ENCODE peak calls at places on chromosomes 12 and 14, in six cellular contexts. One of them, this sample, is unnamed.

GRCh38 chr12:8661016-8661415 is 1.6 kb downstream of the MFAP5 start:
- DNase-seq in endothelial cell of umbilical vein: peak
- DNase-seq in HCT116: no peak
- DNase-seq in upper lobe of left lung: no peak
- DNase-seq in transverse colon: no peak
- DNase-seq in breast epithelium: no peak
- DNase-seq in this sample: no peak

GRCh38 chr12:54229624-54230212 is 40.9 kb upstream of the SMUG1 start:
- DNase-seq in endothelial cell of umbilical vein: peak
- DNase-seq in breast epithelium: no peak
- DNase-seq in transverse colon: no peak
- DNase-seq in upper lobe of left lung: no peak
- DNase-seq in HCT116: peak
- DNase-seq in this sample: no peak

GRCh38 chr12:132459270-132459669 is 30.7 kb upstream of the FBRSL1 start:
- DNase-seq in breast epithelium: no peak
- DNase-seq in HCT116: no peak
- DNase-seq in transverse colon: no peak
- DNase-seq in upper lobe of left lung: no peak
- DNase-seq in endothelial cell of umbilical vein: no peak
- DNase-seq in this sample: no peak

GRCh38 chr12:8687846-8688601 is 9.8 kb upstream of the RIMKLB start:
- DNase-seq in HCT116: peak
- DNase-seq in breast epithelium: no peak
- DNase-seq in endothelial cell of umbilical vein: peak
- DNase-seq in transverse colon: peak
- DNase-seq in upper lobe of left lung: peak
- DNase-seq in this sample: no peak

GRCh38 chr12:108798551-108799221 is 58.7 kb downstream of the SSH1 start:
- DNase-seq in HCT116: no peak
- DNase-seq in endothelial cell of umbilical vein: peak
- DNase-seq in upper lobe of left lung: no peak
- DNase-seq in breast epithelium: no peak
- DNase-seq in transverse colon: peak
- DNase-seq in this sample: no peak

GRCh38 chr14:33435911-33436310 is 497.2 kb downstream of the NPAS3 start:
- DNase-seq in HCT116: no peak
- DNase-seq in breast epithelium: no peak
- DNase-seq in transverse colon: no peak
- DNase-seq in upper lobe of left lung: no peak
- DNase-seq in endothelial cell of umbilical vein: no peak
- DNase-seq in this sample: no peak

GRCh38 chr14:51727526-51727925 is 75.8 kb downstream of the FRMD6 start:
- DNase-seq in breast epithelium: no peak
- DNase-seq in HCT116: no peak
- DNase-seq in upper lobe of left lung: no peak
- DNase-seq in endothelial cell of umbilical vein: no peak
- DNase-seq in transverse colon: no peak
- DNase-seq in this sample: no peak

GRCh38 chr12:86367137-86367536 is 110.9 kb upstream of the MGAT4C start:
- DNase-seq in breast epithelium: no peak
- DNase-seq in endothelial cell of umbilical vein: no peak
- DNase-seq in transverse colon: no peak
- DNase-seq in HCT116: no peak
- DNase-seq in upper lobe of left lung: no peak
- DNase-seq in this sample: no peak

GRCh38 chr12:76915381-76916169 is 36.8 kb upstream of the CSRP2 start:
- DNase-seq in transverse colon: no peak
- DNase-seq in endothelial cell of umbilical vein: no peak
- DNase-seq in HCT116: no peak
- DNase-seq in breast epithelium: no peak
- DNase-seq in upper lobe of left lung: no peak
- DNase-seq in this sample: no peak

GRCh38 chr12:57280234-57281062 is 29.5 kb upstream of the STAC3 start:
- DNase-seq in transverse colon: peak
- DNase-seq in endothelial cell of umbilical vein: peak
- DNase-seq in breast epithelium: no peak
- DNase-seq in HCT116: peak
- DNase-seq in upper lobe of left lung: peak
- DNase-seq in this sample: peak

GRCh38 chr12:71685961-71686657 is at the start of gene TMEM19:
- DNase-seq in endothelial cell of umbilical vein: peak
- DNase-seq in HCT116: peak
- DNase-seq in breast epithelium: peak
- DNase-seq in transverse colon: peak
- DNase-seq in upper lobe of left lung: peak
- DNase-seq in this sample: no peak

GRCh38 chr12:56188116-56188785 is 1.0 kb downstream of the SMARCC2 start:
- DNase-seq in HCT116: no peak
- DNase-seq in transverse colon: no peak
- DNase-seq in breast epithelium: no peak
- DNase-seq in endothelial cell of umbilical vein: no peak
- DNase-seq in upper lobe of left lung: no peak
- DNase-seq in this sample: no peak

GRCh38 chr14:101215936-101216335 is 312.4 kb upstream of the RTL1 start:
- DNase-seq in HCT116: no peak
- DNase-seq in upper lobe of left lung: peak
- DNase-seq in transverse colon: peak
- DNase-seq in endothelial cell of umbilical vein: no peak
- DNase-seq in breast epithelium: peak
- DNase-seq in this sample: no peak

GRCh38 chr12:65695077-65695865 is 129.0 kb upstream of the HMGA2 start:
- DNase-seq in HCT116: peak
- DNase-seq in transverse colon: peak
- DNase-seq in breast epithelium: peak
- DNase-seq in endothelial cell of umbilical vein: peak
- DNase-seq in upper lobe of left lung: peak
- DNase-seq in this sample: peak

GRCh38 chr12:32870716-32871115 is 25.9 kb downstream of the PKP2 start:
- DNase-seq in endothelial cell of umbilical vein: no peak
- DNase-seq in HCT116: no peak
- DNase-seq in upper lobe of left lung: no peak
- DNase-seq in transverse colon: no peak
- DNase-seq in breast epithelium: no peak
- DNase-seq in this sample: no peak

GRCh38 chr12:108129017-108129812 is at the start of gene WSCD2:
- DNase-seq in upper lobe of left lung: no peak
- DNase-seq in endothelial cell of umbilical vein: no peak
- DNase-seq in breast epithelium: no peak
- DNase-seq in transverse colon: peak
- DNase-seq in HCT116: peak
- DNase-seq in this sample: no peak

GRCh38 chr12:76266797-76267196 is 81.4 kb downstream of the BBS10 start:
- DNase-seq in HCT116: no peak
- DNase-seq in upper lobe of left lung: peak
- DNase-seq in transverse colon: no peak
- DNase-seq in endothelial cell of umbilical vein: peak
- DNase-seq in breast epithelium: no peak
- DNase-seq in this sample: no peak

GRCh38 chr12:20409639-20410038 is 41.3 kb downstream of the PDE3A start:
- DNase-seq in HCT116: no peak
- DNase-seq in endothelial cell of umbilical vein: no peak
- DNase-seq in upper lobe of left lung: no peak
- DNase-seq in transverse colon: no peak
- DNase-seq in breast epithelium: no peak
- DNase-seq in this sample: no peak

GRCh38 chr12:105640780-105641179 is 310.3 kb downstream of the C12orf75 start:
- DNase-seq in HCT116: no peak
- DNase-seq in transverse colon: no peak
- DNase-seq in endothelial cell of umbilical vein: no peak
- DNase-seq in upper lobe of left lung: no peak
- DNase-seq in breast epithelium: no peak
- DNase-seq in this sample: no peak

GRCh38 chr12:88553941-88554658 is 26.2 kb downstream of the KITLG start:
- DNase-seq in endothelial cell of umbilical vein: peak
- DNase-seq in transverse colon: no peak
- DNase-seq in HCT116: peak
- DNase-seq in breast epithelium: no peak
- DNase-seq in upper lobe of left lung: peak
- DNase-seq in this sample: no peak

GRCh38 chr12:92061061-92061460 is 84.6 kb downstream of the BTG1 start:
- DNase-seq in upper lobe of left lung: no peak
- DNase-seq in HCT116: no peak
- DNase-seq in endothelial cell of umbilical vein: no peak
- DNase-seq in transverse colon: no peak
- DNase-seq in breast epithelium: no peak
- DNase-seq in this sample: no peak

GRCh38 chr14:65985976-65986375 is 500.2 kb upstream of the CCDC196 start:
- DNase-seq in endothelial cell of umbilical vein: no peak
- DNase-seq in upper lobe of left lung: no peak
- DNase-seq in HCT116: no peak
- DNase-seq in breast epithelium: no peak
- DNase-seq in transverse colon: no peak
- DNase-seq in this sample: no peak

GRCh38 chr12:91893476-91893875 is 252.2 kb downstream of the BTG1 start:
- DNase-seq in HCT116: no peak
- DNase-seq in transverse colon: no peak
- DNase-seq in upper lobe of left lung: no peak
- DNase-seq in endothelial cell of umbilical vein: no peak
- DNase-seq in breast epithelium: no peak
- DNase-seq in this sample: no peak

DNA sequence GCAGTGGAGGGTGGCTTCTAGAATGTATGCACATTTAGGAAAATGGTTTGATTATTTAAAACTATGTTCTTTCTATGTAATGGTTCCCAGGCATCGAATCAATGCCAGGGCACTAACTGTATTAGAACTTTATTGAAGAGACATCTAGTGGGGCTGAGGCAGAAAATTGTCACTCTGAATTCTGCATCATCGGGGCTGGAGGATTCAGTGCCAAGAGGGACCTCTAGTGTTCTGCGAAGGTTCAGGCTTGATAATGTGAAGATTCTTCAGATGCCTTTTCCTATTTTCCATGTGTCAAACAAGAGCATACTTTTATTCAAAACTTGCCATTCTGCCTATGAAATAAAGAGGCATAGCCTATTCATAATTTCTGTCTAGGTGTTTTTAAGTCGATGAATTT is 146.3 kb downstream of the CAND1 start:
- DNase-seq in endothelial cell of umbilical vein: no peak
- DNase-seq in transverse colon: no peak
- DNase-seq in upper lobe of left lung: no peak
- DNase-seq in HCT116: peak
- DNase-seq in breast epithelium: no peak
- DNase-seq in this sample: no peak
- TF ChIP-seq CTCF in endothelial cell of umbilical vein: no peak
- TF ChIP-seq CTCF in transverse colon: peak
- TF ChIP-seq CTCF in upper lobe of left lung: peak
- TF ChIP-seq CTCF in HCT116: peak
- TF ChIP-seq CTCF in breast epithelium: no peak
- TF ChIP-seq CTCF in this sample: peak

DNA sequence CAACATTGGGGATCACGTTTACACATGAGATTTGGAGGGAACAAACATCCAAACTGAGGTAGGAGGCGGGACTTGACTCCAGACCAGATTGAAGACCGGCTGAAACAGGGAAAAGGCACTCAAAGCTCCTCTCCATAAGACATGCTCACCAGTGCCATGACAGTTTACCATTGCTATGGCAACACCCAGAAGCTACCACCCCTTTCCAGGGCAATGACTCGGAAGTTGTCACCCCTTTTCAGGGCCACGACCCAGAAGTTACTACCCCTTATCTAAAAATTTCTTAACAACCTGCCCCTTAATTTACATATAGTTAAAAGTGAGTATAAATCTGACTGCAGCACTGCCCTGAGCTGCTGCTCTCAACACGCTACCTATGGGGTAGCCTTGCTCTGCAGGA is 34.1 kb downstream of the TMEM233 start:
- DNase-seq in transverse colon: no peak
- DNase-seq in endothelial cell of umbilical vein: no peak
- DNase-seq in breast epithelium: no peak
- DNase-seq in upper lobe of left lung: no peak
- DNase-seq in HCT116: no peak
- DNase-seq in this sample: no peak
- TF ChIP-seq POLR2AphosphoS5 in transverse colon: no peak
- TF ChIP-seq POLR2AphosphoS5 in endothelial cell of umbilical vein: no peak
- TF ChIP-seq POLR2AphosphoS5 in breast epithelium: no peak
- TF ChIP-seq POLR2AphosphoS5 in upper lobe of left lung: no peak
- TF ChIP-seq POLR2AphosphoS5 in HCT116: no peak
- TF ChIP-seq POLR2AphosphoS5 in this sample: no peak

DNA sequence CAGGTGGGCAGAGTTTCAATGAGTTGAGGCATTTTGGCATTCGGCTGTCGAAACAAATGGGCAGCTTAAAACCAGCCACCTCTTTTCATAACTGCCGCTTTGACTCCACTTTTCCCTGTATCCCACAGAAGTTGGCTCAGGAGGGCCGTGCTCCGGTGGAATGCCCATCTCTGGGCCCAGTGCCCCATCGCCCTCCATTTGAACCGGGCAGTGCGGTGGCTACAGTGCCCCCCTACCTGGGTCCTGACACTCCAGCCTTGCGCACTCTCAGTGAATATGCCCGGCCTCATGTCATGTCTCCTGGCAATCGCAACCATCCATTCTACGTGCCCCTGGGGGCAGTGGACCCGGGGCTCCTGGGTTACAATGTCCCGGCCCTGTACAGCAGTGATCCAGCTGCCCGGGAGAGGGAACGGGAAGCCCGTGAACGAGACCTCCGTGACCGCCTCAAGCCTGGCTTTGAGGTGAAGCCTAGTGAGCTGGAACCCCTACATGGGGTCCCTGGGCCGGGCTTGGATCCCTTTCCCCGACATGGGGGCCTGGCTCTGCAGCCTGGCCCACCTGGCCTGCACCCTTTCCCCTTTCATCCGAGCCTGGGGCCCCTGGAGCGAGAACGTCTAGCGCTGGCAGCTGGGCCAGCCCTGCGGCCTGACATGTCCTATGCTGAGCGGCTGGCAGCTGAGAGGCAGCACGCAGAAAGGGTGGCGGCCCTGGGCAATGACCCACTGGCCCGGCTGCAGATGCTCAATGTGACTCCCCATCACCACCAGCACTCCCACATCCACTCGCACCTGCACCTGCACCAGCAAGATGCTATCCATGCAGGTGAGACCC is 5.0 kb upstream of the RNU7-1 start:
- DNase-seq in transverse colon: no peak
- DNase-seq in breast epithelium: no peak
- DNase-seq in upper lobe of left lung: no peak
- DNase-seq in endothelial cell of umbilical vein: no peak
- DNase-seq in HCT116: no peak
- DNase-seq in this sample: no peak
- TF ChIP-seq CTCF in transverse colon: no peak
- TF ChIP-seq CTCF in breast epithelium: no peak
- TF ChIP-seq CTCF in upper lobe of left lung: no peak
- TF ChIP-seq CTCF in endothelial cell of umbilical vein: no peak
- TF ChIP-seq CTCF in HCT116: no peak
- TF ChIP-seq CTCF in this sample: no peak

GRCh38 chr14:54331516-54331915 is 65.3 kb upstream of the CDKN3 start:
- DNase-seq in breast epithelium: no peak
- DNase-seq in transverse colon: no peak
- DNase-seq in upper lobe of left lung: no peak
- DNase-seq in HCT116: no peak
- DNase-seq in endothelial cell of umbilical vein: peak
- DNase-seq in this sample: no peak

GRCh38 chr14:54333511-54333910 is 63.3 kb upstream of the CDKN3 start:
- DNase-seq in endothelial cell of umbilical vein: no peak
- DNase-seq in HCT116: no peak
- DNase-seq in transverse colon: no peak
- DNase-seq in breast epithelium: no peak
- DNase-seq in upper lobe of left lung: no peak
- DNase-seq in this sample: no peak

GRCh38 chr14:54335569-54336155 is 61.1 kb upstream of the CDKN3 start:
- DNase-seq in breast epithelium: no peak
- DNase-seq in upper lobe of left lung: no peak
- DNase-seq in endothelial cell of umbilical vein: no peak
- DNase-seq in transverse colon: no peak
- DNase-seq in HCT116: no peak
- DNase-seq in this sample: no peak

GRCh38 chr14:54330876-54331275 is 65.9 kb upstream of the CDKN3 start:
- DNase-seq in breast epithelium: no peak
- DNase-seq in transverse colon: no peak
- DNase-seq in endothelial cell of umbilical vein: peak
- DNase-seq in HCT116: no peak
- DNase-seq in upper lobe of left lung: no peak
- DNase-seq in this sample: no peak

GRCh38 chr14:54332490-54332889 is 64.3 kb upstream of the CDKN3 start:
- DNase-seq in breast epithelium: no peak
- DNase-seq in transverse colon: no peak
- DNase-seq in HCT116: no peak
- DNase-seq in upper lobe of left lung: no peak
- DNase-seq in endothelial cell of umbilical vein: no peak
- DNase-seq in this sample: no peak
- TF ChIP-seq POLR2AphosphoS5 in breast epithelium: no peak
- TF ChIP-seq POLR2AphosphoS5 in transverse colon: no peak
- TF ChIP-seq POLR2AphosphoS5 in HCT116: no peak
- TF ChIP-seq POLR2AphosphoS5 in upper lobe of left lung: no peak
- TF ChIP-seq POLR2AphosphoS5 in endothelial cell of umbilical vein: no peak
- TF ChIP-seq POLR2AphosphoS5 in this sample: no peak

This sample was measured in Panc1.